ENCODE peak calls at places on chromosomes 4 and X, in nine cellular contexts. One of them, this sample, is unnamed.

GRCh38 chr4:181202249-181202648 is 1041.0 kb upstream of the TENM3 start:
- DNase-seq in astrocyte of the spinal cord: no peak
- DNase-seq in left ventricle myocardium inferior: no peak
- DNase-seq in type B pancreatic cell: no peak
- DNase-seq in stomach: no peak
- DNase-seq in mammary epithelial cell: no peak
- DNase-seq in endothelial cell: no peak
- DNase-seq in left lung: no peak
- DNase-seq in CD8-positive, alpha-beta T cell: no peak
- DNase-seq in this sample: no peak

GRCh38 chr4:121448231-121448630 is 67.4 kb upstream of the QRFPR start:
- DNase-seq in left ventricle myocardium inferior: no peak
- DNase-seq in astrocyte of the spinal cord: no peak
- DNase-seq in mammary epithelial cell: peak; percentile 56
- DNase-seq in stomach: peak; percentile 56
- DNase-seq in CD8-positive, alpha-beta T cell: no peak
- DNase-seq in type B pancreatic cell: no peak
- DNase-seq in left lung: no peak
- DNase-seq in endothelial cell: no peak
- DNase-seq in this sample: no peak

GRCh38 chr4:94764069-94764468 is 6.3 kb downstream of the BMPR1B start:
- DNase-seq in mammary epithelial cell: no peak
- DNase-seq in astrocyte of the spinal cord: no peak
- DNase-seq in left ventricle myocardium inferior: no peak
- DNase-seq in stomach: no peak
- DNase-seq in type B pancreatic cell: no peak
- DNase-seq in endothelial cell: no peak
- DNase-seq in left lung: no peak
- DNase-seq in CD8-positive, alpha-beta T cell: no peak
- DNase-seq in this sample: no peak

GRCh38 chr4:101993002-101993840 is 202.7 kb downstream of the BANK1 start:
- DNase-seq in stomach: no peak
- DNase-seq in mammary epithelial cell: no peak
- DNase-seq in CD8-positive, alpha-beta T cell: no peak
- DNase-seq in left lung: no peak
- DNase-seq in type B pancreatic cell: no peak
- DNase-seq in left ventricle myocardium inferior: no peak
- DNase-seq in endothelial cell: no peak
- DNase-seq in astrocyte of the spinal cord: no peak
- DNase-seq in this sample: no peak

GRCh38 chr4:32061916-32062315 is 1341.7 kb downstream of the PCDH7 start:
- DNase-seq in mammary epithelial cell: no peak
- DNase-seq in type B pancreatic cell: no peak
- DNase-seq in endothelial cell: no peak
- DNase-seq in CD8-positive, alpha-beta T cell: no peak
- DNase-seq in left lung: no peak
- DNase-seq in stomach: no peak
- DNase-seq in left ventricle myocardium inferior: no peak
- DNase-seq in astrocyte of the spinal cord: no peak
- DNase-seq in this sample: no peak

GRCh38 chr4:180655886-180656285 is 1587.3 kb upstream of the TENM3 start:
- DNase-seq in left lung: no peak
- DNase-seq in type B pancreatic cell: no peak
- DNase-seq in CD8-positive, alpha-beta T cell: no peak
- DNase-seq in mammary epithelial cell: no peak
- DNase-seq in left ventricle myocardium inferior: no peak
- DNase-seq in stomach: no peak
- DNase-seq in endothelial cell: no peak
- DNase-seq in astrocyte of the spinal cord: no peak
- DNase-seq in this sample: no peak

GRCh38 chrX:55074851-55075467 is at the start of gene PAGE2B:
- DNase-seq in mammary epithelial cell: no peak
- DNase-seq in astrocyte of the spinal cord: no peak
- DNase-seq in left lung: no peak
- DNase-seq in left ventricle myocardium inferior: no peak
- DNase-seq in endothelial cell: no peak
- DNase-seq in CD8-positive, alpha-beta T cell: no peak
- DNase-seq in type B pancreatic cell: peak; percentile 55
- DNase-seq in stomach: no peak
- DNase-seq in this sample: no peak

GRCh38 chr4:67713531-67714247 is 12.7 kb upstream of the UBA6 start:
- DNase-seq in left lung: no peak
- DNase-seq in CD8-positive, alpha-beta T cell: no peak
- DNase-seq in stomach: no peak
- DNase-seq in left ventricle myocardium inferior: no peak
- DNase-seq in type B pancreatic cell: no peak
- DNase-seq in mammary epithelial cell: peak; percentile 57
- DNase-seq in endothelial cell: no peak
- DNase-seq in astrocyte of the spinal cord: peak; percentile 37
- DNase-seq in this sample: no peak

GRCh38 chr4:132276185-132276584 is 872.9 kb upstream of the PCDH10 start:
- DNase-seq in astrocyte of the spinal cord: no peak
- DNase-seq in endothelial cell: no peak
- DNase-seq in left ventricle myocardium inferior: no peak
- DNase-seq in mammary epithelial cell: no peak
- DNase-seq in type B pancreatic cell: no peak
- DNase-seq in left lung: no peak
- DNase-seq in stomach: no peak
- DNase-seq in CD8-positive, alpha-beta T cell: no peak
- DNase-seq in this sample: no peak

GRCh38 chrX:13742397-13743176 is 8.0 kb downstream of the OFD1 start:
- DNase-seq in endothelial cell: no peak
- DNase-seq in CD8-positive, alpha-beta T cell: peak; percentile 25
- DNase-seq in stomach: no peak
- DNase-seq in astrocyte of the spinal cord: no peak
- DNase-seq in left lung: no peak
- DNase-seq in type B pancreatic cell: no peak
- DNase-seq in mammary epithelial cell: no peak
- DNase-seq in left ventricle myocardium inferior: no peak
- DNase-seq in this sample: no peak

GRCh38 chr4:103012085-103012484 is 7.4 kb downstream of the SLC9B1 start:
- DNase-seq in left ventricle myocardium inferior: no peak
- DNase-seq in type B pancreatic cell: no peak
- DNase-seq in CD8-positive, alpha-beta T cell: no peak
- DNase-seq in left lung: no peak
- DNase-seq in mammary epithelial cell: peak; percentile 27
- DNase-seq in stomach: no peak
- DNase-seq in astrocyte of the spinal cord: peak; percentile 67
- DNase-seq in endothelial cell: no peak
- DNase-seq in this sample: no peak

GRCh38 chr4:184897807-184898388 is 72.1 kb upstream of the ACSL1 start:
- DNase-seq in mammary epithelial cell: no peak
- DNase-seq in endothelial cell: no peak
- DNase-seq in CD8-positive, alpha-beta T cell: no peak
- DNase-seq in stomach: no peak
- DNase-seq in astrocyte of the spinal cord: no peak
- DNase-seq in type B pancreatic cell: no peak
- DNase-seq in left ventricle myocardium inferior: no peak
- DNase-seq in left lung: peak; percentile 46
- DNase-seq in this sample: no peak

GRCh38 chr4:2843909-2844584 is 403 bp downstream of the ADD1 start:
- DNase-seq in endothelial cell: peak; percentile 61
- DNase-seq in astrocyte of the spinal cord: peak; percentile 36
- DNase-seq in left lung: no peak
- DNase-seq in stomach: peak; percentile 55
- DNase-seq in left ventricle myocardium inferior: peak; percentile 61
- DNase-seq in CD8-positive, alpha-beta T cell: peak; percentile 20
- DNase-seq in type B pancreatic cell: no peak
- DNase-seq in mammary epithelial cell: peak; percentile 30
- DNase-seq in this sample: peak; percentile 95

GRCh38 chrX:77793950-77794349 is 7.9 kb upstream of the ATRX start:
- DNase-seq in type B pancreatic cell: no peak
- DNase-seq in endothelial cell: no peak
- DNase-seq in left ventricle myocardium inferior: no peak
- DNase-seq in mammary epithelial cell: peak; percentile 11
- DNase-seq in CD8-positive, alpha-beta T cell: no peak
- DNase-seq in left lung: no peak
- DNase-seq in astrocyte of the spinal cord: no peak
- DNase-seq in stomach: no peak
- DNase-seq in this sample: no peak

GRCh38 chr4:176259330-176260090 is 9.5 kb downstream of the ASB5 start:
- DNase-seq in endothelial cell: no peak
- DNase-seq in stomach: no peak
- DNase-seq in left lung: no peak
- DNase-seq in type B pancreatic cell: no peak
- DNase-seq in mammary epithelial cell: peak; percentile 27
- DNase-seq in left ventricle myocardium inferior: no peak
- DNase-seq in CD8-positive, alpha-beta T cell: no peak
- DNase-seq in astrocyte of the spinal cord: peak; percentile 49
- DNase-seq in this sample: no peak

GRCh38 chrX:274904-275475 is 6.2 kb upstream of the PLCXD1 start:
- DNase-seq in mammary epithelial cell: no peak
- DNase-seq in left lung: peak; percentile 65
- DNase-seq in type B pancreatic cell: no peak
- DNase-seq in endothelial cell: peak; percentile 23
- DNase-seq in astrocyte of the spinal cord: no peak
- DNase-seq in stomach: peak; percentile 59
- DNase-seq in left ventricle myocardium inferior: no peak
- DNase-seq in CD8-positive, alpha-beta T cell: no peak
- DNase-seq in this sample: peak; percentile 45

GRCh38 chr4:106773106-106773905 is 262.8 kb downstream of the DKK2 start:
- DNase-seq in left lung: no peak
- DNase-seq in endothelial cell: no peak
- DNase-seq in left ventricle myocardium inferior: no peak
- DNase-seq in mammary epithelial cell: peak; percentile 53
- DNase-seq in stomach: no peak
- DNase-seq in type B pancreatic cell: no peak
- DNase-seq in astrocyte of the spinal cord: peak; percentile 63
- DNase-seq in CD8-positive, alpha-beta T cell: no peak
- DNase-seq in this sample: no peak

GRCh38 chrX:77937291-77937690 is 26.8 kb downstream of the ATP7A start:
- DNase-seq in endothelial cell: no peak
- DNase-seq in stomach: no peak
- DNase-seq in astrocyte of the spinal cord: peak; percentile 50
- DNase-seq in CD8-positive, alpha-beta T cell: no peak
- DNase-seq in mammary epithelial cell: peak; percentile 58
- DNase-seq in type B pancreatic cell: no peak
- DNase-seq in left ventricle myocardium inferior: no peak
- DNase-seq in left lung: no peak
- DNase-seq in this sample: no peak

GRCh38 chrX:73262991-73263390 is 48.3 kb upstream of the NAP1L2 start:
- DNase-seq in endothelial cell: no peak
- DNase-seq in mammary epithelial cell: no peak
- DNase-seq in type B pancreatic cell: no peak
- DNase-seq in CD8-positive, alpha-beta T cell: no peak
- DNase-seq in left ventricle myocardium inferior: no peak
- DNase-seq in astrocyte of the spinal cord: no peak
- DNase-seq in stomach: no peak
- DNase-seq in left lung: no peak
- DNase-seq in this sample: no peak
- TF ChIP-seq CTCF in endothelial cell: no peak
- TF ChIP-seq CTCF in mammary epithelial cell: peak; percentile 52
- TF ChIP-seq CTCF in type B pancreatic cell: peak; percentile 49
- TF ChIP-seq CTCF in CD8-positive, alpha-beta T cell: no peak
- TF ChIP-seq CTCF in left ventricle myocardium inferior: peak; percentile 16
- TF ChIP-seq CTCF in astrocyte of the spinal cord: no peak
- TF ChIP-seq CTCF in stomach: no peak
- TF ChIP-seq CTCF in left lung: no peak
- TF ChIP-seq CTCF in this sample: no peak

GRCh38 chrX:149508467-149508866 is 3.4 kb upstream of the IDS start:
- DNase-seq in type B pancreatic cell: no peak
- DNase-seq in CD8-positive, alpha-beta T cell: no peak
- DNase-seq in astrocyte of the spinal cord: no peak
- DNase-seq in stomach: no peak
- DNase-seq in mammary epithelial cell: no peak
- DNase-seq in left ventricle myocardium inferior: no peak
- DNase-seq in endothelial cell: no peak
- DNase-seq in left lung: no peak
- DNase-seq in this sample: no peak

GRCh38 chrX:149512225-149512885 is 7.2 kb upstream of the IDS start:
- DNase-seq in CD8-positive, alpha-beta T cell: peak; percentile 58
- DNase-seq in astrocyte of the spinal cord: peak; percentile 37
- DNase-seq in left lung: peak; percentile 41
- DNase-seq in type B pancreatic cell: no peak
- DNase-seq in left ventricle myocardium inferior: peak; percentile 35
- DNase-seq in endothelial cell: peak; percentile 56
- DNase-seq in mammary epithelial cell: peak; percentile 35
- DNase-seq in stomach: peak; percentile 64
- DNase-seq in this sample: peak; percentile 49

GRCh38 chrX:149511081-149511480 is 6.0 kb upstream of the IDS start:
- DNase-seq in type B pancreatic cell: no peak
- DNase-seq in left ventricle myocardium inferior: no peak
- DNase-seq in CD8-positive, alpha-beta T cell: no peak
- DNase-seq in left lung: no peak
- DNase-seq in stomach: no peak
- DNase-seq in astrocyte of the spinal cord: no peak
- DNase-seq in mammary epithelial cell: peak; percentile 45
- DNase-seq in endothelial cell: no peak
- DNase-seq in this sample: no peak

GRCh38 chrX:149513713-149514427 is 8.8 kb upstream of the IDS start:
- DNase-seq in stomach: no peak
- DNase-seq in left ventricle myocardium inferior: no peak
- DNase-seq in type B pancreatic cell: no peak
- DNase-seq in endothelial cell: no peak
- DNase-seq in left lung: no peak
- DNase-seq in astrocyte of the spinal cord: peak; percentile 65
- DNase-seq in CD8-positive, alpha-beta T cell: no peak
- DNase-seq in mammary epithelial cell: no peak
- DNase-seq in this sample: no peak

GRCh38 chrX:149510386-149510785 is 5.3 kb upstream of the IDS start:
- DNase-seq in endothelial cell: no peak
- DNase-seq in CD8-positive, alpha-beta T cell: no peak
- DNase-seq in mammary epithelial cell: no peak
- DNase-seq in type B pancreatic cell: no peak
- DNase-seq in stomach: no peak
- DNase-seq in left ventricle myocardium inferior: no peak
- DNase-seq in astrocyte of the spinal cord: no peak
- DNase-seq in left lung: no peak
- DNase-seq in this sample: no peak
- TF ChIP-seq CTCF in endothelial cell: no peak
- TF ChIP-seq CTCF in CD8-positive, alpha-beta T cell: no peak
- TF ChIP-seq CTCF in mammary epithelial cell: peak; percentile 17
- TF ChIP-seq CTCF in type B pancreatic cell: peak; percentile 65
- TF ChIP-seq CTCF in stomach: no peak
- TF ChIP-seq CTCF in left ventricle myocardium inferior: no peak
- TF ChIP-seq CTCF in astrocyte of the spinal cord: no peak
- TF ChIP-seq CTCF in left lung: no peak
- TF ChIP-seq CTCF in this sample: peak; percentile 14

DNA sequence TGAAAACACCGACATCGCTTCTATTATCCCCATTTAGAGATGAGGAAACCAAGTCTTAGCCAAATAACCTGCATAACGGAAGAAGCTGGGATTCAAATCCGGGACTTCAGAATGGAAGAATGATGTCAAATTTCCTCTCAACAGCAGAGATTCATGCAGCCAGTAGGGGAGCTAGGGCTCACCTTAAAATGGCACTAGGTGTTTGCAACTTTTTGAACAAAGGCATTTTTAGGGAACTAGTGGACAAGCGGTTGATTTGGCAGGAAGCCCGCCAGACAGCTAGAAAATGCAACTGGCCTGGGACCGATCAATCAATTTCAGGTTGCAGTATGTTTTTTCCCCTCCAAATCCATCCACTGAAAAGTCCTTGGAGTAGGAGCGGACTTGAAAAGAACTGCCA is 224.2 kb downstream of the PTTG2 start:
- DNase-seq in astrocyte of the spinal cord: no peak
- DNase-seq in CD8-positive, alpha-beta T cell: no peak
- DNase-seq in stomach: no peak
- DNase-seq in mammary epithelial cell: no peak
- DNase-seq in type B pancreatic cell: no peak
- DNase-seq in left lung: no peak
- DNase-seq in left ventricle myocardium inferior: no peak
- DNase-seq in endothelial cell: no peak
- DNase-seq in this sample: no peak
- TF ChIP-seq CTCF in astrocyte of the spinal cord: peak; percentile 42
- TF ChIP-seq CTCF in CD8-positive, alpha-beta T cell: no peak
- TF ChIP-seq CTCF in stomach: no peak
- TF ChIP-seq CTCF in mammary epithelial cell: peak; percentile 43
- TF ChIP-seq CTCF in type B pancreatic cell: peak; percentile 38
- TF ChIP-seq CTCF in left lung: no peak
- TF ChIP-seq CTCF in left ventricle myocardium inferior: peak; percentile 20
- TF ChIP-seq CTCF in endothelial cell: no peak
- TF ChIP-seq CTCF in this sample: no peak

GRCh38 chrX:47093248-47093647 is 15.0 kb downstream of the RGN start:
- DNase-seq in CD8-positive, alpha-beta T cell: no peak
- DNase-seq in left ventricle myocardium inferior: no peak
- DNase-seq in left lung: no peak
- DNase-seq in endothelial cell: no peak
- DNase-seq in astrocyte of the spinal cord: peak; percentile 22
- DNase-seq in type B pancreatic cell: no peak
- DNase-seq in stomach: no peak
- DNase-seq in mammary epithelial cell: peak; percentile 12
- DNase-seq in this sample: no peak
- TF ChIP-seq CTCF in CD8-positive, alpha-beta T cell: peak; percentile 48
- TF ChIP-seq CTCF in left ventricle myocardium inferior: peak; percentile 48
- TF ChIP-seq CTCF in left lung: peak; percentile 24
- TF ChIP-seq CTCF in endothelial cell: peak; percentile 26
- TF ChIP-seq CTCF in astrocyte of the spinal cord: peak; percentile 53
- TF ChIP-seq CTCF in type B pancreatic cell: peak; percentile 76
- TF ChIP-seq CTCF in stomach: no peak
- TF ChIP-seq CTCF in mammary epithelial cell: peak; percentile 53
- TF ChIP-seq CTCF in this sample: peak; percentile 31

This sample was measured in nephron progenitor cell.